ENCODE peak calls at places on chromosomes 4 and X, in five cellular contexts. K, F, H, U and M are unnamed samples.

GRCh38 chr4:99537674-99538073 is 26.2 kb downstream of the TRMT10A start:
- DNase-seq in K (no peak), F (no peak), H (no peak), U (no peak), M (no peak)

GRCh38 chr4:145679520-145679919 is 426 bp upstream of the C4orf51 start:
- DNase-seq in K (no peak), F (peak), H (no peak), U (no peak), M (peak)

GRCh38 chr4:112279025-112279881 is 6.5 kb downstream of the TIFA start:
- DNase-seq in K (no peak), F (peak), H (no peak), U (no peak), M (no peak)

GRCh38 chrX:128142745-128143144 is 90.5 kb upstream of the ACTRT1 start:
- DNase-seq in K (no peak), F (no peak), H (no peak), U (no peak), M (no peak)

GRCh38 chr4:18297684-18298083 is 276.1 kb upstream of the LCORL start:
- DNase-seq in K (no peak), F (no peak), H (no peak), U (no peak), M (no peak)

GRCh38 chr4:62399242-62399641 is 1199.1 kb downstream of the ADGRL3 start:
- DNase-seq in K (no peak), F (no peak), H (no peak), U (no peak), M (no peak)

GRCh38 chr4:132642196-132642817 is 506.8 kb upstream of the PCDH10 start:
- DNase-seq in K (peak), F (peak), H (peak), U (peak), M (peak)

GRCh38 chr4:155578726-155579385 is 87.8 kb upstream of the GUCY1A1 start:
- DNase-seq in K (no peak), F (no peak), H (no peak), U (no peak), M (no peak)

GRCh38 chr4:3341760-3342159 is 48.9 kb downstream of the RGS12 start:
- DNase-seq in K (no peak), F (no peak), H (no peak), U (no peak), M (no peak)

GRCh38 chr4:81984746-81985145 is 389.0 kb downstream of the HNRNPD start:
- DNase-seq in K (no peak), F (no peak), H (no peak), U (no peak), M (no peak)

GRCh38 chr4:142434519-142435224 is 411.4 kb downstream of the INPP4B start:
- DNase-seq in K (no peak), F (no peak), H (no peak), U (no peak), M (no peak)

DNA sequence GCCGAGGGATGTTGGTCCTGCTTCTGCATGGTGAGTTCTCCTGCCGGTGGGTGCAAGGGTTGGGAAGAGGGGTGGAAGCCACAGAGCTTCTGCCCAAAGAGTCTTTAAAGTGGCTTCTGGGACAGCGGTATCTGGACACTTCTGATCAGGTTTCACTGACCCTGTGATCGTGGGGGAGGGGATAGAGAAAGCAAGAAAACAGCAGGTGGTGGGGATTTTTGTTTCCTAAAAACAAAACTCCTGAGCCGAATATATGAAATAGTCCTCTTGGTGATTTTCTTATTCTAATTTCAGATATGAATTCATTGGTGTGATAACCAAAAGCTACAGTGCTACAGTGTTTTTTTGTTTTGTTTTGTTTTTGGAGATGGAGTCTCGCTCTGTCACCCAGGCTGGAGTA is 754 bp downstream of the NYX start:
- DNase-seq in K (no peak), F (no peak), H (no peak), U (no peak), M (no peak)
- TF ChIP-seq ESRRA in K (no peak), F (no peak), H (no peak), U (no peak), M (no peak)

GRCh38 chr4:173091362-173091761 is 77.2 kb upstream of the GALNT7 start:
- DNase-seq in K (no peak), F (no peak), H (peak), U (no peak), M (no peak)
- TF ChIP-seq ESRRA in K (no peak), F (no peak), H (no peak), U (no peak), M (no peak)

GRCh38 chr4:4860803-4861591 is 1.5 kb downstream of the MSX1 start:
- DNase-seq in K (peak), F (peak), H (no peak), U (no peak), M (no peak)
- TF ChIP-seq ESRRA in K (no peak), F (no peak), H (no peak), U (no peak), M (no peak)

GRCh38 chrX:78327370-78328048 is at the start of gene CYSLTR1:
- DNase-seq in K (no peak), F (no peak), H (no peak), U (no peak), M (no peak)

GRCh38 chrX:78330540-78330939 is 3.1 kb upstream of the CYSLTR1 start:
- DNase-seq in K (no peak), F (no peak), H (no peak), U (no peak), M (no peak)

GRCh38 chrX:78331708-78332107 is 4.3 kb upstream of the CYSLTR1 start:
- DNase-seq in K (no peak), F (no peak), H (no peak), U (no peak), M (no peak)

GRCh38 chrX:78330068-78330467 is 2.7 kb upstream of the CYSLTR1 start:
- DNase-seq in K (no peak), F (no peak), H (no peak), U (no peak), M (no peak)

GRCh38 chrX:78329486-78329885 is 2.1 kb upstream of the CYSLTR1 start:
- DNase-seq in K (no peak), F (no peak), H (no peak), U (no peak), M (no peak)
- TF ChIP-seq ESRRA in K (no peak), F (no peak), H (no peak), U (no peak), M (no peak)

GRCh38 chr4:184474261-184475095 is at the start of gene IRF2:
- DNase-seq in K (peak), F (peak), H (peak), U (peak), M (peak)
- TF ChIP-seq ESRRA in K (no peak), F (no peak), H (no peak), U (no peak), M (no peak)